ENCODE peak calls at places on chromosomes 4 and X, in ten cellular contexts. Q, U, C, G, R, O, L, Z, H and Y are unnamed samples.

GRCh38 chrX:30652527-30653414 is 452 bp upstream of the GK start:
- DNase-seq in Q (peak; percentile 96), U (peak; percentile 91), C (peak; percentile 97), G (peak; percentile 89), R (peak; percentile 90), O (peak; percentile 93), L (peak; percentile 97), Z (peak; percentile 94), H (peak; percentile 95), Y (peak; percentile 90)

GRCh38 chr4:51943221-51943620 is 76.9 kb downstream of the LRRC66 start:
- DNase-seq in Q (no peak), U (no peak), C (no peak), G (peak; percentile 34), R (peak; percentile 64), O (no peak), L (no peak), Z (no peak), H (no peak), Y (peak; percentile 20)

GRCh38 chrX:15854080-15854655 is 445 bp downstream of the AP1S2 start:
- DNase-seq in Q (peak; percentile 9), U (peak; percentile 49), C (peak; percentile 85), G (peak; percentile 3), R (peak; percentile 11), O (no peak), L (peak; percentile 78), Z (peak; percentile 58), H (peak; percentile 51), Y (no peak)

GRCh38 chrX:10529344-10529743 is 91.0 kb downstream of the MID1 start:
- DNase-seq in Q (peak; percentile 81), U (no peak), C (no peak), G (peak; percentile 80), R (peak; percentile 64), O (no peak), L (no peak), Z (no peak), H (no peak), Y (peak; percentile 29)

GRCh38 chr4:182179105-182179504 is 64.1 kb upstream of the TENM3 start:
- DNase-seq in Q (peak; percentile 53), U (no peak), C (no peak), G (peak; percentile 77), R (peak; percentile 42), O (no peak), L (no peak), Z (no peak), H (no peak), Y (peak; percentile 64)

GRCh38 chr4:180197471-180197870 is 2045.7 kb upstream of the TENM3 start:
- DNase-seq in Q (no peak), U (no peak), C (peak; percentile 49), G (no peak), R (no peak), O (no peak), L (no peak), Z (no peak), H (no peak), Y (no peak)

GRCh38 chr4:10773656-10774055 is 89.1 kb upstream of the CLNK start:
- DNase-seq in Q (no peak), U (no peak), C (no peak), G (no peak), R (no peak), O (no peak), L (no peak), Z (no peak), H (no peak), Y (no peak)

GRCh38 chr4:105171912-105172311 is 25.2 kb downstream of the TET2 start:
- DNase-seq in Q (no peak), U (no peak), C (no peak), G (no peak), R (no peak), O (no peak), L (no peak), Z (no peak), H (no peak), Y (no peak)

GRCh38 chrX:108090474-108091265 is 672 bp downstream of the PSMD10 start:
- DNase-seq in Q (peak; percentile 27), U (no peak), C (no peak), G (peak; percentile 51), R (peak; percentile 40), O (peak; percentile 39), L (no peak), Z (no peak), H (no peak), Y (peak; percentile 33)

GRCh38 chrX:41066391-41066790 is 18.9 kb upstream of the USP9X start:
- DNase-seq in Q (no peak), U (no peak), C (no peak), G (no peak), R (no peak), O (no peak), L (no peak), Z (no peak), H (no peak), Y (peak; percentile 84)

DNA sequence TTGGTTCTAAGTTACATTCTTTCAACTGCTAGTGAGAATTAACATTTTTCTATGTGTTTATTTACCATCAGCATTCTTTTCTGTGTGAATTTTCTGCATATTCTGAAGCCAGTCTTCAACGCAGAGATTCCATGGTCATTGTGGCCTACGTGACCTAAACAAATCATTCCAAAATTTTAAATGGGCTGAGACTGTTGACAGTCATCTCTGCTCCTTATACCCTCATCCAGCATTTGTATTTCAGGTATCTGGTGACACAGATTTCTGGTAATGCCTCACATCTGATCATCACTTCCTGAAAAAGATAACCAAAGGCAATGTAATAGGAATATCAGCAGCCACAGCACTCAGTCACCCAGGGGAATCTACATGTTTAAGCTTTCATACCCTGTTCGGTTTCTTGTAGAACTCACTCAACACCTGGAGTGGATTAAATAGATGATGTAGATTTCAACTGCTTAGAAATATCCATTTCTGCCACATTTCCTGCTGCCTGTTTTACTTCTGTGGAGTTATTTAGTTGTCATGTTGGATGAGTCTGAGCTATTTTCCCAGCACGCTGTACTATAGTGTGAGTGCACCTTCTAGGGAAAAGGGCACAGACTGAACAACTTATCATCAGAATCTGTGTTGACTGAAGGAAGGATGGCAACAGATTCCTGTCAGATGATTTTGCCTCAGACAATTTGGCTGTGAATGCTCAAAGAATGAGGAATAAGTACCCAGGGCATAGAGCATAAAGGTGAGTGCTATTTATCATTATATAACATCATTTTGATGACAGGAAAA is 73.0 kb upstream of the HPGD start:
- DNase-seq in Q (no peak), U (no peak), C (no peak), G (peak; percentile 20), R (peak; percentile 22), O (no peak), L (no peak), Z (no peak), H (no peak), Y (no peak)
- TF ChIP-seq CTCF in Q (no peak), U (no peak), C (no peak), G (no peak), R (no peak), O (no peak), L (no peak), Z (no peak), H (no peak), Y (no peak)

GRCh38 chr4:145732416-145732815 is 52.5 kb downstream of the C4orf51 start:
- DNase-seq in Q (no peak), U (no peak), C (peak; percentile 74), G (no peak), R (no peak), O (no peak), L (no peak), Z (peak; percentile 25), H (peak; percentile 28), Y (no peak)
- H3K4me3 ChIP-seq in Q (peak overlapping the region; percentile 47), U (peak overlapping the region; percentile 57), C (peak overlapping the region; percentile 50), G (peak overlapping the region; percentile 51), R (peak overlapping the region; percentile 47), O (peak overlapping the region; percentile 51), L (peak overlapping the region; percentile 60), Z (peak overlapping the region; percentile 48), H (peak overlapping the region; percentile 29), Y (peak overlapping the region; percentile 45)

GRCh38 chr4:168503652-168504362 is 7.0 kb downstream of the PALLD start:
- DNase-seq in Q (peak; percentile 40), U (no peak), C (no peak), G (peak; percentile 59), R (no peak), O (peak; percentile 43), L (no peak), Z (no peak), H (no peak), Y (peak; percentile 83)
- TF ChIP-seq CTCF in Q (no peak), U (no peak), C (no peak), G (no peak), R (no peak), O (no peak), L (no peak), Z (no peak), H (no peak), Y (no peak)

GRCh38 chrX:45760187-45760742 is 559.6 kb upstream of the DIPK2B start:
- DNase-seq in Q (no peak), U (no peak), C (no peak), G (no peak), R (no peak), O (no peak), L (no peak), Z (no peak), H (no peak), Y (no peak)
- H3K4me3 ChIP-seq in Q (no peak overlapping the region), U (no peak overlapping the region), C (no peak overlapping the region), G (no peak overlapping the region), R (no peak overlapping the region), O (peak overlapping the region; percentile 21), L (no peak overlapping the region), Z (no peak overlapping the region), H (no peak overlapping the region), Y (no peak overlapping the region)

DNA sequence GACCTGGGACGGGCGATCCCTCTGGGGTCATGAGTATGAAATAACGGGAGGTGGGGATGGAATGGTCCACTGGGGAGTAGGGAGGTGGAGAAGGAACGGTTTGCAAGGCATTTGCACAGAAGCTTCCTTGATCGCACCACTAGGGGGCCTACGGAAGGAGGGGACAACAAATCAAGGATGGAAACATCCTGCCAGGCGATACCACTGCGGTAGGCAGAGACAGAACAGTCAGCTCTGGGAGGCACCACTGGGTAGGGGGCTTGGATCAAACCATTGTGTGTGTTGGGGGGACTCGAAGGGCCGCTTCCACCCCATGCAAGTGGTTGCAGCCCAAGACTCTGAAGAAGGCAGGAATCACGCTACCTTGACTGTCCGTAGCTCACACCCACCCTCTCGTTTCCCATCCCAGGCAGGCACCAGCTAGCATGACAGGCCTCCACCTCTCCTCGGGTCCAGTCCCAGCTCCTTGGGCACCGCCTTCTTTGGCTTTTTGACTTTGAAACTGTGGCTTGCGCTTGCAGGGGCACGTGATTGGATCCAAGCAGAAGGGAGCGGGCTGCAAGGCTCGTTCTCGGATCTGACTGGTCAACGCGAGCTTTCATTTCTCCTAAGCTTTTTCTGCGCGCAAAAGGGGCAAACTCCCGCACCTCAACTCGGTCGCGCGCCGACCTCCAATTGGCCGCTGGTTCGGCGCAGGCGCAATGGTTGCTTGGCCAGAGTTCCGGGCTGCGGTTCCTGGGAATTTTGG is 28.4 kb downstream of the GAGE1 start:
- DNase-seq in Q (peak; percentile 9), U (no peak), C (peak; percentile 77), G (peak; percentile 3), R (no peak), O (no peak), L (no peak), Z (no peak), H (no peak), Y (peak; percentile 0)
- TF ChIP-seq CTCF in Q (peak; percentile 20), U (no peak), C (peak; percentile 54), G (peak; percentile 27), R (no peak), O (no peak), L (no peak), Z (no peak), H (no peak), Y (no peak)

DNA sequence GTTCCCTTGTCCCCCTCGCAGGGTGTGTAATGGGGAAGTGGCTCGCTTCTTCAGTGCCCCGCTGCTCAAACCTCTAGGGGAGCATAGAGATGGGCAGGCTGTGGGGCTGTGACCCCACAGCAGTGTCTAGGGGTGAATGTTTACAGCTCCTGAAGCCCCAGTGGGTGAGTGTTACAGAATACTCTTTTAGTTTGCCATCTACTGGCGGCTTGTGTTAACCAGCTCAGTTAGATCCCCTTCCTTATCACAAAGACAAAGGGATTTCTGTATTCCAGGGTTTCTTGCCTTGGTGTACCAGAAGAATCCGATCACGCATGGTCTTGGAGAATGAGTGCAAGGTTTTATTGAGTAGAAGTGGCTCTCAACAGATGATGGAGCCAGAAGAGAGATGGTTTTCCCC is 108.1 kb upstream of the IQCM start:
- DNase-seq in Q (no peak), U (no peak), C (no peak), G (no peak), R (no peak), O (no peak), L (no peak), Z (no peak), H (no peak), Y (no peak)
- H3K4me3 ChIP-seq in Q (no peak overlapping the region), U (no peak overlapping the region), C (no peak overlapping the region), G (no peak overlapping the region), R (no peak overlapping the region), O (no peak overlapping the region), L (no peak overlapping the region), Z (no peak overlapping the region), H (no peak overlapping the region), Y (no peak overlapping the region)